ENCODE peak calls at places on chromosomes 3 and 15, in four cellular contexts. D is fibroblast of pulmonary artery, R is brain microvascular endothelial cell, N is H9. L is an unnamed sample.

GRCh38 chr3:117131259-117131658 is 421.7 kb downstream of the TUSC7 start:
- DNase-seq in D (no peak), R (no peak), N (no peak), L (no peak)

GRCh38 chr3:118550122-118550521 is 484.5 kb downstream of the IGSF11 start:
- DNase-seq in D (peak), R (no peak), N (no peak), L (no peak)

GRCh38 chr15:89399390-89400120 is 64.9 kb upstream of the POLG start:
- DNase-seq in D (no peak), R (no peak), N (peak), L (no peak)

GRCh38 chr3:169044341-169045113 is 619.0 kb downstream of the MECOM start:
- DNase-seq in D (peak), R (peak), N (no peak), L (no peak)

GRCh38 chr15:71080166-71080565 is 35.1 kb upstream of the THSD4 start:
- DNase-seq in D (no peak), R (no peak), N (no peak), L (no peak)

GRCh38 chr3:23806322-23807160 is 786 bp downstream of the UBE2E1 start:
- DNase-seq in D (peak), R (no peak), N (peak), L (peak)

GRCh38 chr3:186277268-186277909 is 84.6 kb downstream of the DGKG start:
- DNase-seq in D (peak), R (peak), N (peak), L (no peak)

GRCh38 chr3:10619989-10620832 is 114.8 kb upstream of the ATP2B2 start:
- DNase-seq in D (no peak), R (no peak), N (no peak), L (no peak)

GRCh38 chr3:164351126-164351525 is 727.2 kb downstream of the SI start:
- DNase-seq in D (no peak), R (no peak), N (no peak), L (no peak)

GRCh38 chr3:14125193-14126016 is 553 bp downstream of the TMEM43 start:
- DNase-seq in D (peak), R (peak), N (peak), L (peak)
- TF ChIP-seq CTCF in D (peak), R (peak), N (no peak), L (no peak)

DNA sequence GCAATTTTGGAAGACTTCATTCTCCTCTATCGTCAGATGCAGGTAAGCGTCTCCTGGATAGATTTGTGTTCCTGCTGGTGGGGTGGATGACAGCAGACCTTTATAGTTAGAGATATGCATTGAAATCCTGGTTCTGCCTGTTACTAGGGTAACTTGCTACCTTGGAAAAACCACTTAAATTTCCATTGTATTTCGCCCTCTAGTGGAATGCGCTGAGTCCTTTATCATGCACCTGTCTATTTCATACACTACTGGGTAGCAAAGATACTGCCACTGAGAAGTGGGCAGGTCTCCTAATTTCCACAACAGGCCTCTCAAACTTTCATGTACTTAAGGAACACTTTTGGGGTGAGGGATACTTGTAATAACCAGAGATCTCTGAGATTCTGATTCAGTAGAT is 209.5 kb upstream of the SUCLG2 start:
- DNase-seq in D (no peak), R (peak), N (peak), L (no peak)
- TF ChIP-seq CTCF in D (peak), R (peak), N (peak), L (peak)

GRCh38 chr15:26630857-26631256 is 142.0 kb downstream of the GABRB3 start:
- DNase-seq in D (no peak), R (no peak), N (no peak), L (no peak)
- TF ChIP-seq CTCF in D (no peak), R (no peak), N (no peak), L (no peak)

DNA sequence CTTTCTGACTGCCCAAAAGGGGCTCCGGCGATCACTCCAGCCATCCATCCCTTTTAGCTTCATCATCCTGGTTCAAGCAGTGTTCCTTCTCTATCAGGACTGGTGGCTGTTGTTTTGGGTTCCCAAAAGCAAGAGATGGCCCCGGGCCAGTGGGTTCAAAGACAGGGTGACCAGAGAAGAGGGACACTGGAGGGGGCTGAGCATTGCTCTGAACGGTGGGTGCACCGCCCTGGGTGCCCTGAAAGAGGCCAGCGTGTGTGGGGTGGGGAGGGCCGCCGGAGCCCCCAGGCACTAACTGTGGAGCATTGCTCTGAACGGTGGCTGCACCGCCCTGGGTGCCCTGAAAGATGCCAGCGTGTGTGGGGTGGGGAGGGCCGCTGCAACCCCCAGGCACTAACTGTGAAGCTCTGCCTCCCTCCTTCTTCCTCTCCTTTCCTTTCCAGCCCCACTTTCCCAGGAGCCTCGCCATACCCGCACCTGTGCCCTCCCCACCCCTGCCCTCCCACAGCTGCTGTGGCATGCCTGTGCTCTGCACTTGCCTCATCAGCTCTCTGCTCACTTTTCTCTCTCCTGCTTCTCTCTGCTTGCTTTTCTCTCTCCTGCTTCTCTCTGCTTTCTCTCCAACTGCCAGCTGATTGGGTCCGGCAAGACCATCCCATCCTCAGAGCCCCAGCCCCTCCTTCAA is 37.4 kb upstream of the OR4F6 start:
- DNase-seq in D (no peak), R (no peak), N (no peak), L (no peak)
- TF ChIP-seq CTCF in D (no peak), R (no peak), N (no peak), L (no peak)

GRCh38 chr15:91975241-91975978 is 121.9 kb downstream of the SLCO3A1 start:
- DNase-seq in D (no peak), R (no peak), N (peak), L (no peak)
- TF ChIP-seq CTCF in D (no peak), R (no peak), N (peak), L (no peak)

L was measured in osteocyte.